ENCODE peak calls at places on chromosomes 5 and 9, in eight cellular contexts. I, U, H, Y, A, O, J and N are unnamed samples.

GRCh38 chr5:21680661-21681060 is 1172.5 kb downstream of the CDH12 start:
- DNase-seq in I (no peak), U (no peak), H (no peak), Y (no peak), A (no peak), O (no peak), J (no peak), N (no peak)

GRCh38 chr5:176470539-176470938 is 22.4 kb downstream of the FAF2 start:
- DNase-seq in I (no peak), U (no peak), H (no peak), Y (no peak), A (no peak), O (no peak), J (no peak), N (no peak)

GRCh38 chr9:136596630-136597031 is 50.8 kb upstream of the NOTCH1 start:
- DNase-seq in I (peak), U (no peak), H (no peak), Y (no peak), A (no peak), O (no peak), J (peak), N (no peak)

GRCh38 chr5:55223988-55224240 is 3.2 kb downstream of the MCIDAS start:
- DNase-seq in I (no peak), U (no peak), H (no peak), Y (no peak), A (no peak), O (no peak), J (no peak), N (no peak)

GRCh38 chr9:107848598-107848997 is 359.0 kb upstream of the KLF4 start:
- DNase-seq in I (no peak), U (no peak), H (peak), Y (no peak), A (no peak), O (no peak), J (no peak), N (peak)

GRCh38 chr9:133967024-133967741 is 24.9 kb downstream of the VAV2 start:
- DNase-seq in I (no peak), U (no peak), H (no peak), Y (no peak), A (peak), O (no peak), J (no peak), N (no peak)

GRCh38 chr9:127183814-127184582 is 61.6 kb upstream of the ANGPTL2 start:
- DNase-seq in I (no peak), U (no peak), H (no peak), Y (no peak), A (no peak), O (no peak), J (peak), N (no peak)

GRCh38 chr9:27059907-27060306 is 49.1 kb upstream of the TEK start:
- DNase-seq in I (no peak), U (no peak), H (no peak), Y (no peak), A (no peak), O (no peak), J (no peak), N (peak)